ENCODE peak calls at places on chromosomes 3 and 15, in eight cellular contexts. M is Peyer's patch, Q is heart right ventricle, K is hepatocyte, T is AG04450, V is uterus, B is astrocyte of the spinal cord, U is esophagus squamous epithelium. D is an unnamed sample.

GRCh38 chr3:193997228-193998192 is 138.4 kb upstream of the HES1 start:
- DNase-seq in Q (peak), V (peak), U (no peak), T (no peak), K (no peak), M (no peak), B (no peak), D (no peak)

GRCh38 chr3:168124791-168125190 is 29.1 kb upstream of the GOLIM4 start:
- DNase-seq in T (no peak), V (no peak), M (no peak), U (no peak), Q (no peak), K (no peak), B (no peak), D (no peak)

GRCh38 chr15:58748040-58748786 is 1.3 kb downstream of the ADAM10 start:
- DNase-seq in K (peak), Q (no peak), T (no peak), U (no peak), M (no peak), B (peak), V (no peak), D (no peak)

GRCh38 chr15:79071901-79072300 is 18.7 kb downstream of the RASGRF1 start:
- DNase-seq in Q (peak), B (no peak), M (no peak), T (no peak), U (no peak), K (no peak), V (no peak), D (no peak)

GRCh38 chr15:74780983-74781672 is 752 bp upstream of the CSK start:
- DNase-seq in Q (no peak), K (no peak), T (no peak), U (no peak), V (no peak), M (peak), B (no peak), D (no peak)

GRCh38 chr3:45765286-45765851 is 31.0 kb downstream of the SLC6A20 start:
- DNase-seq in T (no peak), K (no peak), U (no peak), Q (no peak), V (no peak), M (peak), B (no peak), D (no peak)

GRCh38 chr15:67199881-67200763 is 54.3 kb downstream of the AAGAB start:
- DNase-seq in V (no peak), U (no peak), M (no peak), Q (no peak), B (no peak), K (no peak), T (no peak), D (no peak)

GRCh38 chr3:139538733-139539132 is 809 bp downstream of the RBP1 start:
- DNase-seq in B (peak), Q (peak), U (no peak), T (no peak), M (peak), V (peak), K (peak), D (no peak)

GRCh38 chr15:37981781-37982180 is 47.3 kb downstream of the TMCO5A start:
- DNase-seq in M (no peak), K (peak), Q (no peak), V (no peak), B (peak), U (no peak), T (no peak), D (peak)

GRCh38 chr15:69290346-69291164 is 8.2 kb upstream of the PAQR5 start:
- DNase-seq in Q (peak), T (no peak), V (peak), B (peak), U (no peak), K (no peak), M (peak), D (no peak)

GRCh38 chr15:63332367-63333078 is 49.1 kb downstream of the CA12 start:
- DNase-seq in K (no peak), T (peak), U (no peak), M (no peak), Q (no peak), B (peak), V (no peak), D (peak)

DNA sequence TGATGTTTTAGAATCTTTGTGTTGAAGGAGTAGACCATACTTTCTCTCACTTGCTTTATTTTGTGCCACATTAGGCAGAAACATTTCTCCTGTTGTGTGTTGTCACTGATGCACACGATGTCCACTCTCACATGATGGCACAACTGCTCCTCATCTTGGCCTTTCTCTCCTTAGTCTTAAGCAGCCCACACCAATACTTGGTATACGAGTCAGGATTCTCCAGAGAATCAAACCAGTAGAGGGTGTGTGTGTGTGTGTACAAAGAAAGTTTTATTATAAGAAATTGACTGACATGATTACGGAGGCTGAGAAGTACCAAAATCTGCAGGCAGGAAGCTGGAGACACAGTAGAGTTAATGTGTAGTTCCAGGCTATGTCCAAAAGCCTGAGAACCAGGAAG is 187.1 kb downstream of the ALCAM start:
- DNase-seq in B (no peak), Q (no peak), K (no peak), T (no peak), V (no peak), M (no peak), U (no peak), D (no peak)
- TF ChIP-seq CTCF in B (no peak), Q (no peak), K (no peak), T (no peak), V (no peak), M (no peak), U (no peak), D (no peak)

DNA sequence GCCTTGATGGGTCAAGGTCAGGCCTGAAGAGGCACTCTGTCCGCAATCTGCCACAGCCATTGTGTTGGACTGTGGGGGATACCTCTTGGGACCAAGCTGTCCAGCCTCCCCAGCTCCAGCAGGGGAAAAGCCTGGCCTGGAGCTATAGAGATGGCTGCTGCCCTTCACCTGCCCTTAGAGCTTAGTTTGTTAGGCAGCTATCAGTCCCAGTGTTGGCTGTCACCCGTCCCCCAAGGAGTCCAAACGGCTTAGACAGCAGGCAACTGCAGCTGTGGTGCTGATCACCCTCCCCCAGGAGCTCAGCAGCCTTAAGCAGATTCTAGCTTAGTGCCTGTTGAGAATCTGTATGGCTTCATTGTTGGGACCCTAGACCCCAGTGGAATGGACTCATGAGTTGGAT is 180.3 kb downstream of the MYRIP start:
- DNase-seq in V (no peak), T (no peak), B (no peak), U (no peak), K (no peak), M (no peak), Q (no peak), D (no peak)
- H3K4me3 ChIP-seq in V (no peak), T (no peak), B (no peak), U (no peak), K (no peak), M (no peak), Q (no peak), D (no peak)

DNA sequence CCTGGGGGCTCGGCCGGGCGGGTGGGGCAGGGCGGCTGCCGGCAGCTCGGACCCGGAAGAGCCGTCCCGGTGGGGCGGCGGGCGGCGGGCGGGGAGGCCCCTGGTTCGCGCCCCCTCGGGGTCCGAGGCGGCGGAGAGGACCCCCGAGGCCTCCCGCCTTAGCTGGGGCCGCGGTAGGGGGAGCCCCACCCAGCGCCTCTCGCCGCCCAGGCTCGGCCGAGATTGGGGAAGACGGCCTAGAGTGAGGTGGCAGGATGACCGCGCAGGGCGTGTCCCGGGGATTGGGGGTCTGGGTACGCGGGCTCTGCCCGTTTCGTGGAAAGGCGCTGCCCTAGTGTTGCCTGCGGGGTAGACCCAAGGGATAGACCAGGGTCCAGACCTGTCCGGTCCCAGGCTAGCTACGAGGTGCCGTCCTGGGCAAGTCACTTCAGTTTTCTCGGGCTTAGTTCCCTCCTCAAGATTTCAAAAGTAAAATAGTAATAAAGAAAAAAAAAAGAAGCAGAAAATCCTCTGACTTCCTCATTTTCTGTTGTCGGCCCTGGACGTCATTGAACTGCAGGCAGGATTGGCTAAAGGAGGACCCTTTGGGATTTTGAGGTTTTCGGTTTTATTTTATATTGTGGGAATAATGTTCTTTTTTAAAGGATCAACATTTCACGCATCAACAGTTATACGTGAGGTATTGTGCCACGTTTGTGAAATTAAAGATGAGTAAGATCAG is 580 bp downstream of the IQGAP1 start:
- DNase-seq in T (no peak), B (peak), U (no peak), V (peak), K (peak), Q (peak), M (peak), D (no peak)
- TF ChIP-seq CTCF in T (no peak), B (no peak), U (no peak), V (no peak), K (no peak), Q (no peak), M (no peak), D (no peak)

GRCh38 chr3:57160046-57160730 is 5.0 kb downstream of the IL17RD start:
- DNase-seq in T (no peak), V (peak), M (no peak), K (no peak), U (no peak), Q (peak), B (no peak), D (no peak)

GRCh38 chr3:57157666-57158065 is 7.5 kb downstream of the IL17RD start:
- DNase-seq in K (no peak), B (no peak), Q (no peak), M (no peak), T (no peak), V (no peak), U (no peak), D (no peak)

GRCh38 chr3:57158316-57158715 is 6.8 kb downstream of the IL17RD start:
- DNase-seq in Q (no peak), B (no peak), U (no peak), M (no peak), T (no peak), V (no peak), K (no peak), D (no peak)

GRCh38 chr3:57160731-57161086 is 4.4 kb downstream of the IL17RD start:
- DNase-seq in T (no peak), U (no peak), V (no peak), Q (no peak), K (no peak), B (no peak), M (no peak), D (no peak)

DNA sequence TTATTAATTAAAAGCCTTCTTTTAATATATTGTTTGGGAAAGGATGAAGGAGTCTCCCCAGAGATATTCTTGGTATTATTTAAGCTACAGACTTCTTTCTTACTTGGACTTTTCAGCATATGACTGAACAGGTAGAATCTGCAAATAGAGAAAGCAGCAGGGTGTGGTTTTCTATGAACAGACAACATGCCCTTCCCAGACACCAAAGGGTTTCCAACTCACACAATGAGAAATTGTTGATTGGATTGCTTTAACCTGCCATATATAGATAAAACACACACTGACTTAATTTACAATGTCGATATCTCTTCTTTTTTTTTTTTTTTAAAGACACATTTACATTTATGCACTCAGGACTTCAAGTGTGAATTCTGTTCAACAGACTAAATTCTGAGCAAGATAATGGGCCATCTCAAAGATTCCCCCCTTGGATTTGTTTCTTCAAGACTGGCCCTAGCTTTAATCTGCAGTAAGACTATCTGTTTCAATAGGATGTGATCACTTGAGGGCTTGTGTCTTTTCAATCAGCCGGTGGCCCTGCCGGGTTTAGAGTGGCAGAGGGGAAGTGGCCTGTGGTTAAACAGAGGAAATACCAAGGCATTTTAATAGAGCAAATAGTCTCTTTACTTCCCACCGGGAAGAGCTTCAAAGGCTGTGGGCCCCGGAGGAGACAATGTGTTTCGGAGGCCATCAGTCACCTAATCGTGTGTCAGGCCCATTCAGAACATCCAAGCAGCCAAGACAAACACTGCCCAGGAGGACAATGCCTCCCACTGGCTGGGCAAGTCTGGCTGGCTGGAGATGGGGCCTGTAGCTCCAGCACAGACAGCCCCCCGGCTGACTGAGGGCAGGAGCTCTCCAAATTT is 6.1 kb downstream of the IL17RD start:
- DNase-seq in Q (no peak), U (no peak), B (peak), M (no peak), T (no peak), V (no peak), K (no peak), D (no peak)
- H3K4me3 ChIP-seq in Q (no peak), U (no peak), B (no peak), M (no peak), T (no peak), V (no peak), K (no peak), D (no peak)

DNA sequence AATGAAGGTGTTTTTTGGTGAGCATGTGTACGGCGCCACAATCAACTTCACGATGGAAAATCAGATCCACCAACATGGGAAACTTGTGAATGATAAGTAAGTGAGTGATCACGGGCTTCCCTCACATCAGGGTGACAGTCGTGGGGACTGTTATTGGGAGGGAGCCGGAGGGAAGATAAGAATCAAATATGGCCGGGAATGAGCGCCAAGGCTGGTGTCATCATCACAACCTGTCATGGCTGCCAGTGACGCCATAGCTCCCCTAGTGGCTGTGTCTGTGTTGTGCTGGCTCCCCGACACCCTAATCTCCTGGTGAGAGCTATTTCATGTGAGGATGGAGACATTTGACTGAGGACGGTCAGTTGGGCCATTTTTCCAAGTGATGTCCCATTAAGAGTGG is 168.5 kb downstream of the SV2B start:
- DNase-seq in Q (no peak), K (no peak), U (no peak), T (no peak), M (no peak), V (no peak), B (no peak), D (no peak)
- TF ChIP-seq CTCF in Q (no peak), K (no peak), U (no peak), T (peak), M (no peak), V (no peak), B (peak), D (peak)

GRCh38 chr3:35675621-35676020 is 36.3 kb downstream of the ARPP21 start:
- DNase-seq in T (no peak), K (no peak), Q (no peak), M (no peak), V (no peak), B (no peak), U (no peak), D (no peak)

GRCh38 chr3:35680866-35681650 is 41.7 kb downstream of the ARPP21 start:
- DNase-seq in V (no peak), T (no peak), K (no peak), M (no peak), B (no peak), Q (no peak), U (no peak), D (no peak)

GRCh38 chr3:35677797-35678196 is 38.5 kb downstream of the ARPP21 start:
- DNase-seq in V (no peak), B (no peak), T (no peak), K (no peak), M (no peak), Q (no peak), U (no peak), D (no peak)

GRCh38 chr3:35678552-35679220 is 39.4 kb downstream of the ARPP21 start:
- DNase-seq in K (no peak), M (no peak), V (no peak), T (no peak), U (no peak), B (no peak), Q (no peak), D (no peak)

GRCh38 chr3:35679409-35680080 is 40.2 kb downstream of the ARPP21 start:
- DNase-seq in B (no peak), U (no peak), V (no peak), K (no peak), T (no peak), Q (no peak), M (no peak), D (no peak)
- H3K4me3 ChIP-seq in B (no peak), U (no peak), V (no peak), K (no peak), T (no peak), Q (no peak), M (no peak), D (no peak)

DNA sequence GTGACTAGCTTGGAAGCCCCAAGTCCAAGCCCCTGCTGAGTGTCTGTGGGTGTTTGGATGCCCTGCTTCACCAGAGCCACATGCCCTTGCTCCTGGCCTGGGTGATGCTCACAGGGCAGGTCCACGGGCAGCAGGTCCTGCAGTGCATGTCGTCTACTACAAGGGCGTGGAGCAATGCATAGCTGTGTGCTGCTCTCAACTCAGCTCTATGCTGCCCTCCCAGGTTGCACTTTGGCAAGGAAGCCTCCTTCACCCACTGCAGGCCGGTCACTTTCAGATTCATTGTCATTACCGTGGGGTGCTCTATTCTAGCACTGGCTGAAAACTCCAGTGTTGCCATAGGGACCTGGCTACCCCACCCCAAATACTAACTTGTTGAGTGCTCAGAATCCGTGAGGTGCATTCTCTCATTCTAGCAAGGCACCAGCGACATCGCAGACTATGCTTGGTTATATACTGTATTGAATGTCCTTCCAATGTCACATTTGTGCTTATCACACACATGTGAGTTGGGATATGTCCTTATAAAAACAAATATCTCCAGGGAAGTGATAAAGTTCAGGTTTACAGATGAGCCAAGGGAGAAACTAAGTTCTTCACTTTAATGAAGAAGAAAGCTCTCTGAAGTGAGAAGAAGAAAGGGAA is 51.8 kb downstream of the GRAMD1C start:
- DNase-seq in B (no peak), V (no peak), U (no peak), Q (no peak), M (peak), K (peak), T (no peak), D (no peak)
- TF ChIP-seq CTCF in B (no peak), V (no peak), U (no peak), Q (no peak), M (no peak), K (no peak), T (no peak), D (no peak)